ENCODE peak calls at places on chromosome 20, in nine cellular contexts. One of them, this sample, is unnamed.

GRCh38 chr20:2922957-2923356 is 49.7 kb downstream of the PTPRA start:
- DNase-seq in GM10248: no peak
- DNase-seq in OCI-LY7: no peak
- DNase-seq in Panc1: no peak
- DNase-seq in right lobe of liver: no peak
- DNase-seq in Calu3: no peak
- DNase-seq in MCF 10A: no peak
- DNase-seq in neural progenitor cell: no peak
- DNase-seq in AG10803: no peak
- DNase-seq in this sample: no peak

GRCh38 chr20:50558483-50558925 is 48.3 kb downstream of the PTPN1 start:
- DNase-seq in right lobe of liver: no peak
- DNase-seq in Calu3: no peak
- DNase-seq in neural progenitor cell: no peak
- DNase-seq in OCI-LY7: no peak
- DNase-seq in AG10803: peak; percentile 63
- DNase-seq in MCF 10A: peak; percentile 79
- DNase-seq in Panc1: no peak
- DNase-seq in GM10248: no peak
- DNase-seq in this sample: no peak

GRCh38 chr20:41340327-41341055 is at the start of gene LPIN3:
- DNase-seq in OCI-LY7: peak; percentile 55
- DNase-seq in MCF 10A: peak; percentile 96
- DNase-seq in Calu3: peak; percentile 96
- DNase-seq in right lobe of liver: peak; percentile 94
- DNase-seq in AG10803: peak; percentile 90
- DNase-seq in Panc1: no peak
- DNase-seq in GM10248: peak; percentile 87
- DNase-seq in neural progenitor cell: peak; percentile 97
- DNase-seq in this sample: no peak

GRCh38 chr20:50347568-50347981 is 156.9 kb downstream of the CEBPB start:
- DNase-seq in right lobe of liver: no peak
- DNase-seq in Calu3: no peak
- DNase-seq in OCI-LY7: no peak
- DNase-seq in MCF 10A: peak; percentile 74
- DNase-seq in AG10803: no peak
- DNase-seq in GM10248: no peak
- DNase-seq in neural progenitor cell: no peak
- DNase-seq in Panc1: no peak
- DNase-seq in this sample: no peak

GRCh38 chr20:22700387-22700786 is 116.0 kb upstream of the FOXA2 start:
- DNase-seq in Calu3: no peak
- DNase-seq in right lobe of liver: no peak
- DNase-seq in GM10248: no peak
- DNase-seq in neural progenitor cell: no peak
- DNase-seq in MCF 10A: peak; percentile 57
- DNase-seq in Panc1: no peak
- DNase-seq in AG10803: peak; percentile 12
- DNase-seq in OCI-LY7: no peak
- DNase-seq in this sample: no peak

GRCh38 chr20:815914-816606 is 17.5 kb upstream of the FAM110A start:
- DNase-seq in GM10248: peak; percentile 77
- DNase-seq in AG10803: peak; percentile 45
- DNase-seq in right lobe of liver: peak; percentile 68
- DNase-seq in neural progenitor cell: peak; percentile 85
- DNase-seq in Panc1: peak; percentile 60
- DNase-seq in OCI-LY7: peak; percentile 74
- DNase-seq in Calu3: peak; percentile 51
- DNase-seq in MCF 10A: peak; percentile 72
- DNase-seq in this sample: no peak

GRCh38 chr20:34426026-34426425 is 63.0 kb downstream of the ITCH start:
- DNase-seq in AG10803: no peak
- DNase-seq in GM10248: no peak
- DNase-seq in Panc1: no peak
- DNase-seq in OCI-LY7: no peak
- DNase-seq in MCF 10A: no peak
- DNase-seq in neural progenitor cell: no peak
- DNase-seq in Calu3: no peak
- DNase-seq in right lobe of liver: no peak
- DNase-seq in this sample: no peak

GRCh38 chr20:20364747-20365558 is 3.0 kb upstream of the INSM1 start:
- DNase-seq in OCI-LY7: no peak
- DNase-seq in right lobe of liver: no peak
- DNase-seq in neural progenitor cell: peak; percentile 32
- DNase-seq in GM10248: no peak
- DNase-seq in MCF 10A: no peak
- DNase-seq in Calu3: no peak
- DNase-seq in AG10803: no peak
- DNase-seq in Panc1: no peak
- DNase-seq in this sample: no peak

GRCh38 chr20:6122873-6123649 is at the start of gene FERMT1:
- DNase-seq in neural progenitor cell: peak; percentile 80
- DNase-seq in OCI-LY7: no peak
- DNase-seq in AG10803: peak; percentile 65
- DNase-seq in Panc1: no peak
- DNase-seq in GM10248: peak; percentile 35
- DNase-seq in MCF 10A: peak; percentile 84
- DNase-seq in Calu3: peak; percentile 76
- DNase-seq in right lobe of liver: peak; percentile 66
- DNase-seq in this sample: no peak

GRCh38 chr20:10519361-10520048 is 84.4 kb downstream of the SLX4IP start:
- DNase-seq in GM10248: no peak
- DNase-seq in right lobe of liver: no peak
- DNase-seq in AG10803: peak; percentile 45
- DNase-seq in MCF 10A: no peak
- DNase-seq in neural progenitor cell: no peak
- DNase-seq in OCI-LY7: no peak
- DNase-seq in Panc1: no peak
- DNase-seq in Calu3: no peak
- DNase-seq in this sample: no peak

GRCh38 chr20:31608256-31608980 is 3.3 kb downstream of the ID1 start:
- DNase-seq in GM10248: no peak
- DNase-seq in Panc1: no peak
- DNase-seq in OCI-LY7: no peak
- DNase-seq in neural progenitor cell: peak; percentile 93
- DNase-seq in MCF 10A: peak; percentile 96
- DNase-seq in AG10803: peak; percentile 48
- DNase-seq in right lobe of liver: peak; percentile 95
- DNase-seq in Calu3: peak; percentile 99
- DNase-seq in this sample: no peak

GRCh38 chr20:38115205-38115604 is 49.9 kb downstream of the TGM2 start:
- DNase-seq in MCF 10A: no peak
- DNase-seq in AG10803: no peak
- DNase-seq in Panc1: no peak
- DNase-seq in right lobe of liver: no peak
- DNase-seq in OCI-LY7: no peak
- DNase-seq in neural progenitor cell: no peak
- DNase-seq in Calu3: no peak
- DNase-seq in GM10248: no peak
- DNase-seq in this sample: no peak

GRCh38 chr20:48190757-48191156 is 405.5 kb upstream of the SULF2 start:
- DNase-seq in right lobe of liver: no peak
- DNase-seq in OCI-LY7: no peak
- DNase-seq in Calu3: no peak
- DNase-seq in MCF 10A: no peak
- DNase-seq in AG10803: no peak
- DNase-seq in Panc1: no peak
- DNase-seq in GM10248: no peak
- DNase-seq in neural progenitor cell: peak; percentile 42
- DNase-seq in this sample: no peak

GRCh38 chr20:48191200-48191599 is 405.9 kb upstream of the SULF2 start:
- DNase-seq in right lobe of liver: no peak
- DNase-seq in MCF 10A: peak; percentile 32
- DNase-seq in OCI-LY7: no peak
- DNase-seq in Calu3: peak; percentile 28
- DNase-seq in GM10248: no peak
- DNase-seq in Panc1: no peak
- DNase-seq in AG10803: no peak
- DNase-seq in neural progenitor cell: no peak
- DNase-seq in this sample: no peak

GRCh38 chr20:48187891-48188290 is 402.6 kb upstream of the SULF2 start:
- DNase-seq in OCI-LY7: no peak
- DNase-seq in Calu3: no peak
- DNase-seq in GM10248: no peak
- DNase-seq in Panc1: no peak
- DNase-seq in AG10803: peak; percentile 47
- DNase-seq in MCF 10A: no peak
- DNase-seq in neural progenitor cell: no peak
- DNase-seq in right lobe of liver: no peak
- DNase-seq in this sample: no peak

GRCh38 chr20:48186915-48187314 is 401.6 kb upstream of the SULF2 start:
- DNase-seq in MCF 10A: peak; percentile 50
- DNase-seq in right lobe of liver: no peak
- DNase-seq in GM10248: no peak
- DNase-seq in AG10803: peak; percentile 33
- DNase-seq in Panc1: no peak
- DNase-seq in Calu3: no peak
- DNase-seq in neural progenitor cell: peak; percentile 79
- DNase-seq in OCI-LY7: no peak
- DNase-seq in this sample: no peak

GRCh38 chr20:48189177-48189576 is 403.9 kb upstream of the SULF2 start:
- DNase-seq in right lobe of liver: no peak
- DNase-seq in Calu3: peak; percentile 52
- DNase-seq in Panc1: no peak
- DNase-seq in AG10803: peak; percentile 61
- DNase-seq in OCI-LY7: peak; percentile 46
- DNase-seq in GM10248: peak; percentile 38
- DNase-seq in MCF 10A: peak; percentile 68
- DNase-seq in neural progenitor cell: peak; percentile 46
- DNase-seq in this sample: no peak
- TF ChIP-seq CTCF in right lobe of liver: peak; percentile 37
- TF ChIP-seq CTCF in Calu3: peak; percentile 53
- TF ChIP-seq CTCF in Panc1: no peak
- TF ChIP-seq CTCF in AG10803: peak; percentile 63
- TF ChIP-seq CTCF in OCI-LY7: peak; percentile 76
- TF ChIP-seq CTCF in GM10248: peak; percentile 38
- TF ChIP-seq CTCF in MCF 10A: peak; percentile 37
- TF ChIP-seq CTCF in neural progenitor cell: peak; percentile 50
- TF ChIP-seq CTCF in this sample: peak; percentile 67

DNA sequence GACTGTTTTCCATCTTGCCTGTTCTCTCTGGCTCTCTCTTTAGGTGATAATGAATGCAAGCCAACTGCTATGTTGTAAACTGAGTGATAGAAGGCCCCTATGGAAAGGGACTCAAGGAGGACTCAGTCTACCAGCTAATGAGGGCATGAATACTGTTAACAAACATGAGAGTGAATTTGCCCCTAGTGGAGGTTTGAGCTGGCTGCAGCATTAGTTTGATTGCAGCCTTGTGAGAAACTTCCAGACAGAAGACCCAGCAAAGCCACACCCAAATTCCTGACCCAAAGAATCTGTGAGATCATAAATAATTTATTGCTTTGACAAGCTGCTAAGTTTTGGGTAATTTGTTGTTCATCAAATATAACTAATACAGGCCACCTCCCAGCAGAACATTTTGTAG is 50.0 kb upstream of the PLCB1 start:
- DNase-seq in GM10248: no peak
- DNase-seq in AG10803: peak; percentile 23
- DNase-seq in Calu3: no peak
- DNase-seq in OCI-LY7: peak; percentile 11
- DNase-seq in right lobe of liver: no peak
- DNase-seq in neural progenitor cell: peak; percentile 11
- DNase-seq in Panc1: no peak
- DNase-seq in MCF 10A: peak; percentile 28
- DNase-seq in this sample: no peak
- TF ChIP-seq CTCF in GM10248: peak; percentile 10
- TF ChIP-seq CTCF in AG10803: peak; percentile 51
- TF ChIP-seq CTCF in Calu3: no peak
- TF ChIP-seq CTCF in OCI-LY7: peak; percentile 68
- TF ChIP-seq CTCF in right lobe of liver: no peak
- TF ChIP-seq CTCF in neural progenitor cell: peak; percentile 54
- TF ChIP-seq CTCF in Panc1: peak; percentile 15
- TF ChIP-seq CTCF in MCF 10A: peak; percentile 19
- TF ChIP-seq CTCF in this sample: peak; percentile 64

GRCh38 chr20:62997626-62998025 is 9.1 kb downstream of the BHLHE23 start:
- DNase-seq in AG10803: no peak
- DNase-seq in neural progenitor cell: no peak
- DNase-seq in OCI-LY7: no peak
- DNase-seq in GM10248: no peak
- DNase-seq in right lobe of liver: no peak
- DNase-seq in Panc1: no peak
- DNase-seq in MCF 10A: no peak
- DNase-seq in Calu3: peak; percentile 44
- DNase-seq in this sample: no peak
- TF ChIP-seq CTCF in AG10803: no peak
- TF ChIP-seq CTCF in neural progenitor cell: no peak
- TF ChIP-seq CTCF in OCI-LY7: no peak
- TF ChIP-seq CTCF in GM10248: no peak
- TF ChIP-seq CTCF in right lobe of liver: no peak
- TF ChIP-seq CTCF in Panc1: no peak
- TF ChIP-seq CTCF in MCF 10A: no peak
- TF ChIP-seq CTCF in Calu3: no peak
- TF ChIP-seq CTCF in this sample: no peak

GRCh38 chr20:33076662-33077398 is 2.6 kb upstream of the BPIFB4 start:
- DNase-seq in Panc1: no peak
- DNase-seq in AG10803: no peak
- DNase-seq in MCF 10A: peak; percentile 27
- DNase-seq in OCI-LY7: no peak
- DNase-seq in neural progenitor cell: peak; percentile 40
- DNase-seq in GM10248: no peak
- DNase-seq in Calu3: peak; percentile 61
- DNase-seq in right lobe of liver: no peak
- DNase-seq in this sample: no peak
- TF ChIP-seq CTCF in Panc1: no peak
- TF ChIP-seq CTCF in AG10803: peak; percentile 29
- TF ChIP-seq CTCF in MCF 10A: peak; percentile 26
- TF ChIP-seq CTCF in OCI-LY7: peak; percentile 52
- TF ChIP-seq CTCF in neural progenitor cell: peak; percentile 49
- TF ChIP-seq CTCF in GM10248: peak; percentile 4
- TF ChIP-seq CTCF in Calu3: peak; percentile 38
- TF ChIP-seq CTCF in right lobe of liver: peak; percentile 27
- TF ChIP-seq CTCF in this sample: peak; percentile 54

GRCh38 chr20:7926767-7927166 is 13.5 kb downstream of the HAO1 start:
- DNase-seq in MCF 10A: peak; percentile 50
- DNase-seq in neural progenitor cell: peak; percentile 28
- DNase-seq in GM10248: no peak
- DNase-seq in Panc1: no peak
- DNase-seq in Calu3: peak; percentile 12
- DNase-seq in OCI-LY7: peak; percentile 42
- DNase-seq in AG10803: peak; percentile 58
- DNase-seq in right lobe of liver: no peak
- DNase-seq in this sample: no peak
- TF ChIP-seq CTCF in MCF 10A: peak; percentile 59
- TF ChIP-seq CTCF in neural progenitor cell: peak; percentile 71
- TF ChIP-seq CTCF in GM10248: peak; percentile 30
- TF ChIP-seq CTCF in Panc1: peak; percentile 63
- TF ChIP-seq CTCF in Calu3: no peak
- TF ChIP-seq CTCF in OCI-LY7: peak; percentile 84
- TF ChIP-seq CTCF in AG10803: peak; percentile 74
- TF ChIP-seq CTCF in right lobe of liver: peak; percentile 40
- TF ChIP-seq CTCF in this sample: peak; percentile 82

GRCh38 chr20:59376109-59376841 is 75.9 kb downstream of the EDN3 start:
- DNase-seq in Panc1: no peak
- DNase-seq in OCI-LY7: no peak
- DNase-seq in MCF 10A: peak; percentile 6
- DNase-seq in GM10248: no peak
- DNase-seq in Calu3: no peak
- DNase-seq in right lobe of liver: no peak
- DNase-seq in neural progenitor cell: no peak
- DNase-seq in AG10803: no peak
- DNase-seq in this sample: no peak
- TF ChIP-seq CTCF in Panc1: no peak
- TF ChIP-seq CTCF in OCI-LY7: no peak
- TF ChIP-seq CTCF in MCF 10A: no peak
- TF ChIP-seq CTCF in GM10248: no peak
- TF ChIP-seq CTCF in Calu3: no peak
- TF ChIP-seq CTCF in right lobe of liver: no peak
- TF ChIP-seq CTCF in neural progenitor cell: no peak
- TF ChIP-seq CTCF in AG10803: no peak
- TF ChIP-seq CTCF in this sample: no peak

This sample was measured in chondrocyte.